ENCODE peak calls at places on chromosomes 5 and 9, in eight cellular contexts. N, F, O, L, Y, A, Z and V are unnamed samples.
A peak's percentile ranks its signal among the peaks of the same experiment; 100 is the strongest.

GRCh38 chr9:93598647-93599241 is 22.4 kb downstream of the PHF2 start:
- DNase-seq in N (no peak), F (no peak), O (peak; percentile 36), L (no peak), Y (no peak), A (no peak), Z (no peak), V (no peak)

GRCh38 chr5:1468247-1468612 is 23.0 kb upstream of the SLC6A3 start:
- DNase-seq in N (peak; percentile 56), F (no peak), O (peak; percentile 51), L (no peak), Y (no peak), A (peak; percentile 58), Z (no peak), V (no peak)

GRCh38 chr9:132853482-132853881 is 24.6 kb downstream of the AK8 start:
- DNase-seq in N (no peak), F (no peak), O (no peak), L (no peak), Y (no peak), A (no peak), Z (no peak), V (no peak)

GRCh38 chr9:121684381-121685145 is 33.1 kb downstream of the DAB2IP start:
- DNase-seq in N (no peak), F (no peak), O (peak; percentile 64), L (no peak), Y (no peak), A (peak; percentile 65), Z (no peak), V (no peak)

GRCh38 chr5:111734597-111734996 is 22.4 kb downstream of the NREP start:
- DNase-seq in N (no peak), F (no peak), O (no peak), L (no peak), Y (no peak), A (no peak), Z (no peak), V (no peak)

GRCh38 chr9:105673850-105674387 is 11.7 kb downstream of the TAL2 start:
- DNase-seq in N (no peak), F (no peak), O (no peak), L (no peak), Y (no peak), A (no peak), Z (no peak), V (no peak)

GRCh38 chr5:5140051-5141010 is at the start of gene ADAMTS16:
- DNase-seq in N (no peak), F (no peak), O (peak; percentile 52), L (no peak), Y (no peak), A (no peak), Z (no peak), V (no peak)

GRCh38 chr9:108756746-108757490 is 98.9 kb downstream of the ACTL7B start:
- DNase-seq in N (no peak), F (no peak), O (no peak), L (no peak), Y (no peak), A (no peak), Z (no peak), V (no peak)

GRCh38 chr5:169584998-169585451 is 1.5 kb downstream of the SPDL1 start:
- DNase-seq in N (no peak), F (no peak), O (no peak), L (no peak), Y (no peak), A (no peak), Z (no peak), V (no peak)

GRCh38 chr5:181219262-181220177 is 3.6 kb upstream of the TRIM41 start:
- DNase-seq in N (no peak), F (no peak), O (no peak), L (no peak), Y (no peak), A (no peak), Z (no peak), V (no peak)